ENCODE peak calls at places on chromosomes 16 and 17, in four cellular contexts. P is GM12878, W is HepG2, V is K562. F is an unnamed sample.

GRCh38 chr17:7856081-7856791 is 1.1 kb downstream of the NAA38 start:
- DNase-seq in P (no peak), W (no peak), V (peak), F (no peak)

GRCh38 chr16:75860654-75861053 is 134.4 kb upstream of the CPHXL start:
- DNase-seq in P (no peak), W (peak), V (no peak), F (no peak)

GRCh38 chr17:8818047-8818446 is 18.9 kb upstream of the MFSD6L start:
- DNase-seq in P (no peak), W (no peak), V (no peak), F (no peak)

GRCh38 chr17:28554565-28554964 is 2.1 kb upstream of the UNC119 start:
- DNase-seq in P (no peak), W (no peak), V (no peak), F (no peak)

GRCh38 chr16:3383045-3383448 is 17.8 kb downstream of the ZSCAN32 start:
- DNase-seq in P (no peak), W (no peak), V (no peak), F (no peak)

GRCh38 chr16:19555938-19556778 is 655 bp downstream of the VPS35L start:
- DNase-seq in P (peak), W (no peak), V (peak), F (peak)

GRCh38 chr16:7914738-7915137 is 582.1 kb downstream of the RBFOX1 start:
- DNase-seq in P (no peak), W (peak), V (no peak), F (no peak)

GRCh38 chr17:3582921-3583320 is 25.3 kb upstream of the TRPV3 start:
- DNase-seq in P (no peak), W (no peak), V (no peak), F (no peak)

GRCh38 chr16:53912155-53912554 is 208.2 kb downstream of the FTO start:
- DNase-seq in P (peak), W (no peak), V (no peak), F (no peak)

GRCh38 chr16:27749547-27749875 is 199.6 kb downstream of the KATNIP start:
- DNase-seq in P (no peak), W (no peak), V (no peak), F (no peak)

GRCh38 chr16:66604376-66605176 is at the start of gene CMTM3:
- DNase-seq in P (no peak), W (peak), V (peak), F (peak)

GRCh38 chr16:51114369-51114768 is 36.7 kb downstream of the SALL1 start:
- DNase-seq in P (no peak), W (no peak), V (no peak), F (no peak)

GRCh38 chr16:46972971-46973456 is 460 bp downstream of the DNAJA2 start:
- DNase-seq in P (no peak), W (peak), V (peak), F (peak)

GRCh38 chr17:10729334-10730193 is at the start of gene TMEM220:
- DNase-seq in P (no peak), W (peak), V (no peak), F (peak)

GRCh38 chr17:16484445-16485169 is 7.4 kb downstream of the LRRC75A start:
- DNase-seq in P (no peak), W (no peak), V (no peak), F (no peak)

GRCh38 chr16:31428638-31429247 is 583 bp upstream of the COX6A2 start:
- DNase-seq in P (no peak), W (no peak), V (no peak), F (no peak)

GRCh38 chr17:50359005-50359699 is 13.2 kb downstream of the XYLT2 start:
- DNase-seq in P (no peak), W (no peak), V (no peak), F (no peak)

GRCh38 chr16:72858611-72859493 is 189.1 kb downstream of the ZFHX3 start:
- DNase-seq in P (no peak), W (no peak), V (no peak), F (no peak)

GRCh38 chr16:14015948-14016347 is 55.2 kb upstream of the MRTFB start:
- DNase-seq in P (no peak), W (no peak), V (no peak), F (no peak)

GRCh38 chr16:29862383-29862883 is 593 bp downstream of the CDIPT start:
- DNase-seq in P (no peak), W (no peak), V (no peak), F (no peak)

GRCh38 chr17:30290696-30291570 is 811 bp downstream of the BLMH start:
- DNase-seq in P (no peak), W (peak), V (peak), F (peak)

GRCh38 chr16:4214215-4214621 is 27.7 kb downstream of the SRL start:
- DNase-seq in P (no peak), W (peak), V (no peak), F (no peak)

GRCh38 chr17:56085576-56086267 is 67.6 kb upstream of the ANKFN1 start:
- DNase-seq in P (no peak), W (no peak), V (no peak), F (no peak)

GRCh38 chr17:72118588-72119279 is 2.1 kb upstream of the SOX9 start:
- DNase-seq in P (peak), W (peak), V (peak), F (peak)

GRCh38 chr16:2152695-2153506 is 2.7 kb upstream of the TRAF7 start:
- DNase-seq in P (no peak), W (peak), V (peak), F (no peak)

GRCh38 chr17:50264263-50265113 is 9.8 kb upstream of the TMEM92 start:
- DNase-seq in P (no peak), W (no peak), V (peak), F (no peak)

GRCh38 chr17:38579934-38580333 is 25.8 kb downstream of the SRCIN1 start:
- DNase-seq in P (no peak), W (peak), V (peak), F (peak)

GRCh38 chr17:65359016-65359415 is 202.4 kb downstream of the AXIN2 start:
- DNase-seq in P (no peak), W (no peak), V (no peak), F (no peak)

GRCh38 chr16:49452568-49452967 is 79.0 kb downstream of the C16orf78 start:
- DNase-seq in P (no peak), W (no peak), V (no peak), F (peak)

GRCh38 chr17:50173335-50173941 is 7.6 kb downstream of the SGCA start:
- DNase-seq in P (no peak), W (no peak), V (no peak), F (no peak)

GRCh38 chr17:79224476-79224875 is 149.9 kb downstream of the ENGASE start:
- DNase-seq in P (no peak), W (no peak), V (no peak), F (no peak)

GRCh38 chr16:50593410-50594139 is 45.4 kb downstream of the NKD1 start:
- DNase-seq in P (no peak), W (no peak), V (peak), F (peak)

GRCh38 chr16:79607587-79607986 is 7.0 kb upstream of the MAF start:
- DNase-seq in P (no peak), W (no peak), V (no peak), F (no peak)

GRCh38 chr17:43526886-43527648 is 19.1 kb downstream of the ETV4 start:
- DNase-seq in P (no peak), W (no peak), V (no peak), F (no peak)

GRCh38 chr17:43528319-43528987 is 17.7 kb downstream of the ETV4 start:
- DNase-seq in P (no peak), W (peak), V (no peak), F (no peak)

GRCh38 chr17:43521389-43521788 is 24.8 kb downstream of the ETV4 start:
- DNase-seq in P (no peak), W (no peak), V (no peak), F (no peak)

GRCh38 chr17:43528988-43529814 is 16.9 kb downstream of the ETV4 start:
- DNase-seq in P (no peak), W (no peak), V (no peak), F (no peak)

GRCh38 chr17:43524945-43525575 is 21.1 kb downstream of the ETV4 start:
- DNase-seq in P (no peak), W (no peak), V (no peak), F (no peak)
- TF ChIP-seq MAX in P (no peak), W (no peak), V (no peak), F (no peak)

GRCh38 chr17:32792207-32792606 is 84.7 kb downstream of the MYO1D start:
- DNase-seq in P (no peak), W (peak), V (no peak), F (no peak)

GRCh38 chr17:32795339-32795979 is 81.5 kb downstream of the MYO1D start:
- DNase-seq in P (no peak), W (no peak), V (no peak), F (no peak)

GRCh38 chr17:32793841-32794240 is 83.1 kb downstream of the MYO1D start:
- DNase-seq in P (no peak), W (no peak), V (no peak), F (no peak)

GRCh38 chr17:32798938-32799337 is 78.0 kb downstream of the MYO1D start:
- DNase-seq in P (no peak), W (no peak), V (no peak), F (no peak)

DNA sequence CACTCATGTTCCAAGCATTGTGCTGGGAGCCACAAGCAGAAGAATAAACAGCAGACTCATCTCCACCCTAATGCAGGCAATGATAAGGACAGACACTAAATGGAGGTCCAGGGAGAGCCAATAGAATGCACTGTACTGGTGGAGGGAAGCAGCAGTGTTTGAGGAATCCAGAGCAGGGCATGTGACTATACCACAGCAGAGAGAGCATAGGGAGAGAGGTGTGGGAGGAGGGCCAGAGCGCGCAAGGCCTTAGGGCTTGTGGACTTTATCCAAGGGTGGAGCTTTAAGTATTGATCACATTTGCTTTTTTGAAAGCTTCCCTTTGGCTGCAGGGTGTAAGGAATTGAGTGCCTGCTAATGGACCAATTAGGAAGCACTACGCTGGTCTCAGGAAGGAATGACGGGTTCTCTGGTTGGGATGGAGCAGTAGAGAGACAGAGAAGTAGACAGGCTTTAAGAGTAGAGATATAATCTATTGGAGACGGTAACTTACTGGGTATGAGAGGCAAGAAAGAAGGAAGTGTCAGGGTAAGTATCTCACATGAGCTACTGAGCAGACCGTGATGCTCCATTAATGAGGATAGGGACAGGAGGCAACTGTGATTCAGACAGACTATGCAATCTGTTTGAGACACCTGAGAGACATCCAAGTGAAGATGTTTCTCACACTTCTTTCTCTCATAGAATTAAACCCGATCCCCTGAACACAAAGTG is 82.2 kb downstream of the MYO1D start:
- DNase-seq in P (no peak), W (peak), V (peak), F (no peak)
- TF ChIP-seq ETV6 in P (no peak), W (no peak), V (no peak), F (no peak)

GRCh38 chr17:68296217-68297140 is 5.2 kb downstream of the ARSG start:
- DNase-seq in P (no peak), W (no peak), V (no peak), F (no peak)
- TF ChIP-seq MAX in P (no peak), W (no peak), V (no peak), F (no peak)

GRCh38 chr16:23564964-23565363 is 7.4 kb downstream of the UBFD1 start:
- DNase-seq in P (no peak), W (no peak), V (no peak), F (no peak)
- TF ChIP-seq ETV6 in P (no peak), W (no peak), V (no peak), F (no peak)

GRCh38 chr16:57784334-57784733 is 18.0 kb downstream of the KIFC3 start:
- DNase-seq in P (no peak), W (no peak), V (no peak), F (no peak)

GRCh38 chr16:57783883-57784282 is 18.4 kb downstream of the KIFC3 start:
- DNase-seq in P (no peak), W (no peak), V (no peak), F (no peak)

GRCh38 chr16:57783116-57783515 is 19.2 kb downstream of the KIFC3 start:
- DNase-seq in P (no peak), W (no peak), V (no peak), F (no peak)

GRCh38 chr16:57781349-57781740 is 20.9 kb downstream of the KIFC3 start:
- DNase-seq in P (no peak), W (no peak), V (no peak), F (no peak)

GRCh38 chr16:57781741-57782606 is 20.3 kb downstream of the KIFC3 start:
- DNase-seq in P (no peak), W (peak), V (no peak), F (no peak)
- TF ChIP-seq MAX in P (no peak), W (no peak), V (no peak), F (no peak)

GRCh38 chr16:88076211-88076931 is 125.1 kb downstream of the BANP start:
- DNase-seq in P (no peak), W (no peak), V (no peak), F (no peak)

GRCh38 chr16:88074041-88074440 is 122.8 kb downstream of the BANP start:
- DNase-seq in P (no peak), W (no peak), V (no peak), F (no peak)

GRCh38 chr16:88073201-88073721 is 122.0 kb downstream of the BANP start:
- DNase-seq in P (no peak), W (no peak), V (no peak), F (no peak)

GRCh38 chr16:88077328-88078108 is 126.3 kb downstream of the BANP start:
- DNase-seq in P (no peak), W (no peak), V (no peak), F (no peak)

GRCh38 chr16:88078111-88078775 is 127.0 kb downstream of the BANP start:
- DNase-seq in P (no peak), W (no peak), V (no peak), F (no peak)
- TF ChIP-seq ETV6 in P (no peak), W (no peak), V (no peak), F (no peak)